ENCODE peak calls at places on chromosomes 1 and 21, in four cellular contexts. E is T-helper 2 cell, T is foreskin fibroblast, A is progenitor cell of endocrine pancreas. L is an unnamed sample.

GRCh38 chr1:1068374-1069060 is 5.6 kb downstream of the RNF223 start:
- DNase-seq in E (peak), T (no peak), A (peak), L (peak)

GRCh38 chr1:20442920-20443625 is 42.9 kb downstream of the CAMK2N1 start:
- DNase-seq in E (no peak), T (peak), A (no peak), L (no peak)

GRCh38 chr1:67850151-67850551 is 16.9 kb upstream of the GNG12 start:
- DNase-seq in E (no peak), T (peak), A (no peak), L (no peak)

GRCh38 chr1:85577421-85578320 is 2.9 kb upstream of the CCN1 start:
- DNase-seq in E (no peak), T (peak), A (no peak), L (no peak)

GRCh38 chr1:156359973-156360372 is 9.0 kb upstream of the RHBG start:
- DNase-seq in E (no peak), T (peak), A (no peak), L (no peak)

GRCh38 chr1:39130297-39130696 is 74.2 kb upstream of the MACF1 start:
- DNase-seq in E (no peak), T (peak), A (no peak), L (no peak)

GRCh38 chr1:57423135-57424131 is at the start of gene DAB1:
- DNase-seq in E (no peak), T (no peak), A (peak), L (no peak)

GRCh38 chr1:61533546-61533945 is 191.4 kb downstream of the TM2D1 start:
- DNase-seq in E (no peak), T (no peak), A (no peak), L (no peak)

GRCh38 chr1:77876884-77877283 is 11.5 kb upstream of the NEXN start:
- DNase-seq in E (no peak), T (peak), A (no peak), L (no peak)

GRCh38 chr1:116076831-116077230 is 34.4 kb upstream of the MAB21L3 start:
- DNase-seq in E (no peak), T (no peak), A (no peak), L (no peak)

GRCh38 chr1:244447024-244447423 is 4.7 kb downstream of the ADSS2 start:
- DNase-seq in E (no peak), T (no peak), A (no peak), L (no peak)

GRCh38 chr21:45076245-45076661 is 1.9 kb downstream of the ADARB1 start:
- DNase-seq in E (no peak), T (no peak), A (no peak), L (no peak)

GRCh38 chr1:184218436-184218835 is 166.9 kb downstream of the TSEN15 start:
- DNase-seq in E (no peak), T (no peak), A (no peak), L (no peak)

GRCh38 chr1:46363121-46363520 is 22.5 kb downstream of the NSUN4 start:
- DNase-seq in E (no peak), T (no peak), A (no peak), L (no peak)

GRCh38 chr1:21335750-21336168 is 45.5 kb upstream of the ECE1 start:
- DNase-seq in E (no peak), T (no peak), A (no peak), L (no peak)

GRCh38 chr21:38987551-38988210 is 182.0 kb downstream of the ETS2 start:
- DNase-seq in E (no peak), T (no peak), A (no peak), L (no peak)

GRCh38 chr1:235999259-235999925 is 65.5 kb downstream of the NID1 start:
- DNase-seq in E (peak), T (peak), A (no peak), L (no peak)

GRCh38 chr1:181356505-181357340 is 126.6 kb upstream of the CACNA1E start:
- DNase-seq in E (no peak), T (no peak), A (no peak), L (no peak)

GRCh38 chr1:245956225-245956624 is 550.9 kb downstream of the SMYD3 start:
- DNase-seq in E (no peak), T (no peak), A (no peak), L (no peak)

GRCh38 chr21:15027056-15027455 is 37.7 kb downstream of the NRIP1 start:
- DNase-seq in E (no peak), T (no peak), A (no peak), L (no peak)

GRCh38 chr1:59580257-59580656 is 234.5 kb upstream of the HOOK1 start:
- DNase-seq in E (no peak), T (no peak), A (no peak), L (no peak)

GRCh38 chr1:91278754-91279153 is 125.9 kb downstream of the HFM1 start:
- DNase-seq in E (no peak), T (no peak), A (no peak), L (no peak)

GRCh38 chr1:35605882-35606182 is 32.7 kb downstream of the TFAP2E start:
- DNase-seq in E (no peak), T (peak), A (no peak), L (no peak)

GRCh38 chr1:47785561-47786271 is 211.5 kb downstream of the TRABD2B start:
- DNase-seq in E (no peak), T (no peak), A (no peak), L (no peak)

GRCh38 chr1:197614916-197615692 is 160.2 kb downstream of the DENND1B start:
- DNase-seq in E (no peak), T (peak), A (no peak), L (no peak)

GRCh38 chr1:185477638-185478216 is 160.7 kb upstream of the IVNS1ABP start:
- DNase-seq in E (no peak), T (no peak), A (no peak), L (no peak)

GRCh38 chr1:10635385-10635896 is 160.7 kb downstream of the PEX14 start:
- DNase-seq in E (no peak), T (no peak), A (no peak), L (peak)

GRCh38 chr1:36751525-36751924 is 268.8 kb upstream of the CSF3R start:
- DNase-seq in E (no peak), T (no peak), A (no peak), L (no peak)

GRCh38 chr21:41948404-41948895 is 5.4 kb downstream of the C2CD2 start:
- DNase-seq in E (no peak), T (no peak), A (no peak), L (no peak)

GRCh38 chr1:33612877-33613487 is 140.5 kb downstream of the ZSCAN20 start:
- DNase-seq in E (no peak), T (peak), A (peak), L (no peak)

GRCh38 chr21:45509566-45510465 is 32.4 kb downstream of the SLC19A1 start:
- DNase-seq in E (no peak), T (no peak), A (no peak), L (peak)

GRCh38 chr1:173507847-173508209 is 30.7 kb downstream of the PRDX6 start:
- DNase-seq in E (no peak), T (no peak), A (no peak), L (no peak)

L was measured in lower lobe of right lung.